ENCODE peak calls at places on chromosomes 16 and 17, in five cellular contexts. One of them, this sample, is unnamed.

GRCh38 chr17:4232168-4232813 is 31.5 kb downstream of the ANKFY1 start:
- DNase-seq in CD8-positive, alpha-beta T cell: no peak
- DNase-seq in WTC11: no peak
- DNase-seq in stomach: no peak
- DNase-seq in endothelial cell of umbilical vein: no peak
- DNase-seq in this sample: no peak

GRCh38 chr16:87948119-87948545 is 3.1 kb upstream of the BANP start:
- DNase-seq in stomach: no peak
- DNase-seq in CD8-positive, alpha-beta T cell: no peak
- DNase-seq in WTC11: no peak
- DNase-seq in endothelial cell of umbilical vein: no peak
- DNase-seq in this sample: no peak

GRCh38 chr16:11271610-11272009 is 1.8 kb downstream of the PRM3 start:
- DNase-seq in stomach: no peak
- DNase-seq in endothelial cell of umbilical vein: no peak
- DNase-seq in CD8-positive, alpha-beta T cell: no peak
- DNase-seq in WTC11: no peak
- DNase-seq in this sample: no peak

GRCh38 chr16:50537533-50538290 is 10.5 kb upstream of the NKD1 start:
- DNase-seq in endothelial cell of umbilical vein: no peak
- DNase-seq in stomach: peak
- DNase-seq in CD8-positive, alpha-beta T cell: no peak
- DNase-seq in WTC11: no peak
- DNase-seq in this sample: no peak

GRCh38 chr17:30716461-30717289 is 107.8 kb downstream of the CRLF3 start:
- DNase-seq in WTC11: peak
- DNase-seq in CD8-positive, alpha-beta T cell: no peak
- DNase-seq in stomach: no peak
- DNase-seq in endothelial cell of umbilical vein: no peak
- DNase-seq in this sample: no peak

GRCh38 chr17:17151962-17152361 is 54.2 kb downstream of the PLD6 start:
- DNase-seq in stomach: peak
- DNase-seq in CD8-positive, alpha-beta T cell: no peak
- DNase-seq in WTC11: no peak
- DNase-seq in endothelial cell of umbilical vein: peak
- DNase-seq in this sample: no peak

GRCh38 chr17:18033442-18034099 is 5.4 kb downstream of the ATPAF2 start:
- DNase-seq in CD8-positive, alpha-beta T cell: peak
- DNase-seq in endothelial cell of umbilical vein: peak
- DNase-seq in WTC11: no peak
- DNase-seq in stomach: peak
- DNase-seq in this sample: peak

GRCh38 chr17:83136931-83137330 is 57.5 kb downstream of the METRNL start:
- DNase-seq in stomach: no peak
- DNase-seq in CD8-positive, alpha-beta T cell: no peak
- DNase-seq in WTC11: no peak
- DNase-seq in endothelial cell of umbilical vein: no peak
- DNase-seq in this sample: no peak

GRCh38 chr17:45020354-45021138 is 30.9 kb downstream of the DCAKD start:
- DNase-seq in WTC11: peak
- DNase-seq in endothelial cell of umbilical vein: peak
- DNase-seq in stomach: peak
- DNase-seq in CD8-positive, alpha-beta T cell: no peak
- DNase-seq in this sample: no peak

GRCh38 chr17:4950075-4950756 is 703 bp upstream of the ENO3 start:
- DNase-seq in CD8-positive, alpha-beta T cell: no peak
- DNase-seq in stomach: peak
- DNase-seq in endothelial cell of umbilical vein: peak
- DNase-seq in WTC11: peak
- DNase-seq in this sample: no peak

GRCh38 chr17:1011138-1011537 is 14.2 kb downstream of the TIMM22 start:
- DNase-seq in stomach: no peak
- DNase-seq in CD8-positive, alpha-beta T cell: no peak
- DNase-seq in endothelial cell of umbilical vein: no peak
- DNase-seq in WTC11: no peak
- DNase-seq in this sample: no peak

GRCh38 chr16:14409563-14409962 is 220.5 kb downstream of the PARN start:
- DNase-seq in CD8-positive, alpha-beta T cell: no peak
- DNase-seq in endothelial cell of umbilical vein: no peak
- DNase-seq in WTC11: no peak
- DNase-seq in stomach: no peak
- DNase-seq in this sample: no peak

GRCh38 chr17:62823111-62823895 is 15.2 kb upstream of the MARCHF10 start:
- DNase-seq in CD8-positive, alpha-beta T cell: no peak
- DNase-seq in endothelial cell of umbilical vein: no peak
- DNase-seq in stomach: no peak
- DNase-seq in WTC11: no peak
- DNase-seq in this sample: no peak

GRCh38 chr16:31109622-31110021 is 1.4 kb downstream of the BCKDK start:
- DNase-seq in CD8-positive, alpha-beta T cell: no peak
- DNase-seq in WTC11: no peak
- DNase-seq in endothelial cell of umbilical vein: no peak
- DNase-seq in stomach: no peak
- DNase-seq in this sample: no peak

GRCh38 chr17:819251-819650 is 37.1 kb downstream of the MRM3 start:
- DNase-seq in stomach: no peak
- DNase-seq in CD8-positive, alpha-beta T cell: no peak
- DNase-seq in WTC11: no peak
- DNase-seq in endothelial cell of umbilical vein: no peak
- DNase-seq in this sample: no peak

GRCh38 chr16:87216824-87217205 is 100.4 kb downstream of the C16orf95 start:
- DNase-seq in endothelial cell of umbilical vein: peak
- DNase-seq in stomach: no peak
- DNase-seq in CD8-positive, alpha-beta T cell: no peak
- DNase-seq in WTC11: no peak
- DNase-seq in this sample: no peak

GRCh38 chr17:62188713-62189112 is 123.6 kb upstream of the MED13 start:
- DNase-seq in stomach: peak
- DNase-seq in WTC11: no peak
- DNase-seq in endothelial cell of umbilical vein: no peak
- DNase-seq in CD8-positive, alpha-beta T cell: no peak
- DNase-seq in this sample: no peak

GRCh38 chr17:41773190-41773588 is 13.3 kb downstream of the JUP start:
- DNase-seq in CD8-positive, alpha-beta T cell: no peak
- DNase-seq in stomach: peak
- DNase-seq in WTC11: peak
- DNase-seq in endothelial cell of umbilical vein: peak
- DNase-seq in this sample: no peak

GRCh38 chr17:496761-497586 is 144.4 kb upstream of the RPH3AL start:
- DNase-seq in stomach: no peak
- DNase-seq in CD8-positive, alpha-beta T cell: no peak
- DNase-seq in WTC11: no peak
- DNase-seq in endothelial cell of umbilical vein: no peak
- DNase-seq in this sample: peak

GRCh38 chr17:29581583-29582253 is 7.7 kb downstream of the GIT1 start:
- DNase-seq in endothelial cell of umbilical vein: no peak
- DNase-seq in CD8-positive, alpha-beta T cell: no peak
- DNase-seq in WTC11: no peak
- DNase-seq in stomach: no peak
- DNase-seq in this sample: no peak
- TF ChIP-seq CTCF in endothelial cell of umbilical vein: no peak
- TF ChIP-seq CTCF in CD8-positive, alpha-beta T cell: no peak
- TF ChIP-seq CTCF in WTC11: no peak
- TF ChIP-seq CTCF in stomach: no peak
- TF ChIP-seq CTCF in this sample: no peak

DNA sequence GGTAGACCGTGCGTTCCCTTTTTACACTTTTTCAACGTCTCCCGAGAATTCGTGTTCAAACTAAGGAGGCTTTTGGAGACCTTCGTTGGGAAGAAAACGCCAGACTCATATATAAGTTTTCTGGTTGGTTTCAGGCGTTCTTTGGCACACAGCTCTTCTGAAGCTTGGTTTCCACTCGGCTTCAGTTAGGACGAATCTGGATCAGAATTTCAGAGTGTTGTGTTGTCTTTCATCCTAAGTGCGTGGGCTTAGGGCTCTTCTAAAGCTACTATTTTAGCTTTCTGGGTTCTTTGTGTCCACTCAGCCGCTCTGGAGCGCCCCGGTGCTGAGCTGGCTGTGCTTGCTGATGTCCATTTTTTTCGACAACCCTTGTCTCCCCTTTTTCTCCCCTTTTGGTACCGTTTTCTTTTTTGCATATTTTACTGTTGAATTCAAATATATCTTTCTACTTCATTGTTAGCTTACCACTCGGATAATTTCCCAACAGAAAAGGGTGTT is 1.1 kb downstream of the SRRM2 start:
- DNase-seq in WTC11: no peak
- DNase-seq in stomach: no peak
- DNase-seq in endothelial cell of umbilical vein: peak
- DNase-seq in CD8-positive, alpha-beta T cell: no peak
- DNase-seq in this sample: no peak
- TF ChIP-seq CTCF in WTC11: no peak
- TF ChIP-seq CTCF in stomach: no peak
- TF ChIP-seq CTCF in endothelial cell of umbilical vein: no peak
- TF ChIP-seq CTCF in CD8-positive, alpha-beta T cell: no peak
- TF ChIP-seq CTCF in this sample: no peak

GRCh38 chr16:2988590-2989099 is 8.4 kb upstream of the PKMYT1 start:
- DNase-seq in CD8-positive, alpha-beta T cell: no peak
- DNase-seq in stomach: no peak
- DNase-seq in WTC11: no peak
- DNase-seq in endothelial cell of umbilical vein: no peak
- DNase-seq in this sample: no peak
- TF ChIP-seq CTCF in CD8-positive, alpha-beta T cell: no peak
- TF ChIP-seq CTCF in stomach: no peak
- TF ChIP-seq CTCF in WTC11: no peak
- TF ChIP-seq CTCF in endothelial cell of umbilical vein: no peak
- TF ChIP-seq CTCF in this sample: no peak

GRCh38 chr17:71922439-71922838 is 198.4 kb upstream of the SOX9 start:
- DNase-seq in CD8-positive, alpha-beta T cell: no peak
- DNase-seq in WTC11: no peak
- DNase-seq in endothelial cell of umbilical vein: no peak
- DNase-seq in stomach: no peak
- DNase-seq in this sample: peak

GRCh38 chr17:71919181-71919580 is 201.6 kb upstream of the SOX9 start:
- DNase-seq in stomach: no peak
- DNase-seq in endothelial cell of umbilical vein: no peak
- DNase-seq in WTC11: no peak
- DNase-seq in CD8-positive, alpha-beta T cell: no peak
- DNase-seq in this sample: no peak

GRCh38 chr17:71919896-71920295 is 200.9 kb upstream of the SOX9 start:
- DNase-seq in CD8-positive, alpha-beta T cell: no peak
- DNase-seq in endothelial cell of umbilical vein: no peak
- DNase-seq in stomach: no peak
- DNase-seq in WTC11: no peak
- DNase-seq in this sample: no peak

GRCh38 chr17:71917715-71918114 is 203.1 kb upstream of the SOX9 start:
- DNase-seq in CD8-positive, alpha-beta T cell: no peak
- DNase-seq in WTC11: no peak
- DNase-seq in endothelial cell of umbilical vein: no peak
- DNase-seq in stomach: no peak
- DNase-seq in this sample: no peak

DNA sequence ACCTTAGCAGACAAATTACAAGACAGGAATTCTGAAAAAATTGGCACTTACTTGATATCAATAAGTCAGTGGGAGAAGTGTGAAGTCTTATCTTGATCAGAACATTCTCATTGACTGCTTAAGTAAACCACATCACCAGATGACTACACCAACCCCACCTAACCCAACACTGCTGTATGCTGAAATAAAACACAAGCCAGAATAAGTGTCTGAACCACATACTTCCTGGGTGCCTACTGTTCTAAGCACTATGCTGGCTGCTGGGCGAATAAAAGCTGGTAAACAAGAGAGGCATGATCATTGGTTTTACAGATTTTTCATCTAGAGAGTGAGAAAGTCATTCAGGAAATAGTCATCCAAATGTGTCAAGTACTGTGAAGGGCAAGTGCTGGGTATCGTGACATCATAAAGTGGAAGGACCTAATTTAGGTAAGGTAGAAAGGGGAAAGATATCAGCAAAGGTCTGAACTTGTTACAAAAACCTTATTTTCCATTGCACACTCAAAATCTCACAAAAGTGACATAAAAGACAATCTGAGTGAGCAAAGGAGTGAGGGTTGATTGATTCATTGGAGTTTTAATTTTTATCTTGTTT is 199.0 kb upstream of the SOX9 start:
- DNase-seq in CD8-positive, alpha-beta T cell: no peak
- DNase-seq in WTC11: no peak
- DNase-seq in endothelial cell of umbilical vein: no peak
- DNase-seq in stomach: no peak
- DNase-seq in this sample: no peak
- TF ChIP-seq CTCF in CD8-positive, alpha-beta T cell: no peak
- TF ChIP-seq CTCF in WTC11: no peak
- TF ChIP-seq CTCF in endothelial cell of umbilical vein: no peak
- TF ChIP-seq CTCF in stomach: no peak
- TF ChIP-seq CTCF in this sample: no peak

DNA sequence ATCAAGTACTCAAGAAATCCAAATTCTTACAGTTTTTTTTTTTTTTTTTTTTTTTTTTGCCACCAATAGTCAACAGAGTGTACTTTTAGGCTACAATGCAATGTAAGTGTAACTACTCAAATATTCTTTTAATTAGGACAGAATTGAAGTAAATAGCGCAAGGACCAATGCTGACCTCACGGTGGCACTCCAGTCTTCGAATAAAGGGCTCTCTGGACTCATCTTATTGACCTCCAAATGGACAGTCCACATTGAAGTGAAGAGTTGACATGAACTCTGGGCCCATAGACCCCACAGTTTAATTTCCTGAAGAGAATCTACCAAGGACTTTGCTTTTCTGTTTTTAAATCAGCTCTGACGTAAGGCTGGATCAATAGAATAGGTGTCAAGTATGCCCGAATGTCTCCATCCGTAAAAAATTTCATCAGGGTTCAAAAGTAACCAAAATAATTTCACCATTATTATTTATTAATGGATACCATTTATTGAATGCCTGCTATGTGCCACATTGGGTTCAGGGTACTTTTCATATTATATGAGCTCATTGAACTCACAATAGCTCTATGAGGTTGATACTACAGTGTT is 7.3 kb upstream of the DDX52 start:
- DNase-seq in WTC11: peak
- DNase-seq in CD8-positive, alpha-beta T cell: no peak
- DNase-seq in stomach: no peak
- DNase-seq in endothelial cell of umbilical vein: peak
- DNase-seq in this sample: peak
- TF ChIP-seq CTCF in WTC11: no peak
- TF ChIP-seq CTCF in CD8-positive, alpha-beta T cell: no peak
- TF ChIP-seq CTCF in stomach: no peak
- TF ChIP-seq CTCF in endothelial cell of umbilical vein: peak
- TF ChIP-seq CTCF in this sample: peak

DNA sequence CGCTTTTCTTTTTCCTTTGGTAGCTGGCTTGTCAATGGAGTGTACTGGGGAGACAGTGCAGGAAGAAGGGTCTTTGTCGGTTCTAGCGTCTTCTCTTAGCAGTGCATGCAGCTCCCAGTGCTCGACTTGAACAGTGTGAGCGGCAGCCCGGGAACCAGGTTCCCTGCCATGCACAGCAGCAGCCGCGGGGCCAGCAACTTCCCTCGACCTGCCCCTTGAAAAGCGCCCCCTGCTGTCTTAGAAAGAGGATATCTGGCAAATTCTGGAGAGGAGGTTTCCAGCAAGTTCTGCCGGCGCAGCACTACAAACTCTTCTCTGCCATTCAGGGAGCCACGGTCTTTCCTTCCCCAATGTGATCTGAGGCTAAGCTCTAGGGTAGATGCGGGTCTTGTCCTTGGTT is 451.5 kb downstream of the PMP22 start:
- DNase-seq in CD8-positive, alpha-beta T cell: no peak
- DNase-seq in endothelial cell of umbilical vein: no peak
- DNase-seq in WTC11: peak
- DNase-seq in stomach: no peak
- DNase-seq in this sample: no peak
- TF ChIP-seq CTCF in CD8-positive, alpha-beta T cell: no peak
- TF ChIP-seq CTCF in endothelial cell of umbilical vein: no peak
- TF ChIP-seq CTCF in WTC11: peak
- TF ChIP-seq CTCF in stomach: no peak
- TF ChIP-seq CTCF in this sample: no peak

This sample was measured in GM13976.